ENCODE peak calls at places on chromosomes 5 and 9, in four cellular contexts. P, A, D and R are unnamed samples.

GRCh38 chr9:114549677-114550330 is 37.8 kb upstream of the ATP6V1G1 start:
- DNase-seq in P (no peak), A (no peak), D (no peak), R (no peak)

GRCh38 chr5:61349935-61350334 is 17.9 kb downstream of the ZSWIM6 start:
- DNase-seq in P (no peak), A (no peak), D (no peak), R (no peak)

GRCh38 chr5:143108498-143109128 is 294.9 kb downstream of the NR3C1 start:
- DNase-seq in P (peak; percentile 66), A (peak; percentile 88), D (no peak), R (no peak)

GRCh38 chr5:149054416-149054815 is 8.4 kb downstream of the SH3TC2 start:
- DNase-seq in P (no peak), A (no peak), D (no peak), R (no peak)

GRCh38 chr9:21841133-21841532 is 38.7 kb downstream of the MTAP start:
- DNase-seq in P (peak; percentile 54), A (no peak), D (no peak), R (no peak)

GRCh38 chr5:127757576-127757975 is 54.4 kb downstream of the CCDC192 start:
- DNase-seq in P (no peak), A (no peak), D (peak; percentile 63), R (peak; percentile 25)

GRCh38 chr5:137360607-137361006 is 138.5 kb downstream of the SPOCK1 start:
- DNase-seq in P (no peak), A (no peak), D (no peak), R (no peak)

GRCh38 chr9:111483419-111483861 is 743 bp downstream of the ECPAS start:
- DNase-seq in P (peak; percentile 74), A (no peak), D (no peak), R (peak; percentile 20)

GRCh38 chr5:110105692-110106091 is 416.0 kb downstream of the MAN2A1 start:
- DNase-seq in P (no peak), A (peak; percentile 85), D (peak; percentile 68), R (peak; percentile 18)

GRCh38 chr9:105264380-105264779 is 19.9 kb downstream of the SLC44A1 start:
- DNase-seq in P (no peak), A (no peak), D (peak; percentile 33), R (no peak)

GRCh38 chr9:20604561-20604960 is 17.7 kb downstream of the MLLT3 start:
- DNase-seq in P (no peak), A (no peak), D (peak; percentile 76), R (no peak)

GRCh38 chr9:109161471-109161870 is 5.6 kb downstream of the FRRS1L start:
- DNase-seq in P (no peak), A (no peak), D (no peak), R (no peak)

GRCh38 chr9:90065001-90065400 is 460.2 kb downstream of the GADD45G start:
- DNase-seq in P (no peak), A (no peak), D (no peak), R (no peak)

GRCh38 chr5:66769839-66770617 is 173.8 kb downstream of the MAST4 start:
- DNase-seq in P (no peak), A (no peak), D (peak; percentile 3), R (no peak)

GRCh38 chr9:91541744-91542143 is 118.1 kb upstream of the NFIL3 start:
- DNase-seq in P (no peak), A (no peak), D (peak; percentile 23), R (no peak)

GRCh38 chr9:126844085-126844484 is 16.4 kb upstream of the ZBTB34 start:
- DNase-seq in P (no peak), A (no peak), D (peak; percentile 65), R (no peak)

GRCh38 chr5:133384120-133384855 is 228.1 kb downstream of the FSTL4 start:
- DNase-seq in P (no peak), A (no peak), D (no peak), R (no peak)

GRCh38 chr9:72726951-72727350 is 205.5 kb downstream of the TMC1 start:
- DNase-seq in P (no peak), A (no peak), D (no peak), R (no peak)

GRCh38 chr9:123102380-123103113 is 69.1 kb downstream of the GPR21 start:
- DNase-seq in P (no peak), A (no peak), D (no peak), R (no peak)

GRCh38 chr9:127976943-127977871 is 3.6 kb downstream of the EEIG1 start:
- DNase-seq in P (peak; percentile 70), A (peak; percentile 57), D (no peak), R (no peak)

GRCh38 chr5:179114756-179115155 is 54.6 kb downstream of the ZNF354C start:
- DNase-seq in P (no peak), A (no peak), D (no peak), R (no peak)

GRCh38 chr5:177537389-177538361 is 16.7 kb downstream of the FAM193B start:
- DNase-seq in P (no peak), A (no peak), D (peak; percentile 29), R (no peak)

GRCh38 chr5:73286891-73287290 is 113.9 kb downstream of the TMEM174 start:
- DNase-seq in P (no peak), A (no peak), D (no peak), R (no peak)

GRCh38 chr5:107712359-107712870 is 41.7 kb upstream of the EFNA5 start:
- DNase-seq in P (no peak), A (no peak), D (no peak), R (no peak)

GRCh38 chr5:167950126-167950721 is 341.2 kb upstream of the WWC1 start:
- DNase-seq in P (no peak), A (no peak), D (peak; percentile 72), R (no peak)

GRCh38 chr5:180808461-180809000 is 5.9 kb upstream of the MGAT1 start:
- DNase-seq in P (no peak), A (peak; percentile 72), D (no peak), R (no peak)

GRCh38 chr9:79129865-79130480 is 441.8 kb upstream of the TLE4 start:
- DNase-seq in P (peak; percentile 54), A (peak; percentile 48), D (peak; percentile 69), R (no peak)

GRCh38 chr5:147387109-147387508 is 122.8 kb downstream of the DPYSL3 start:
- DNase-seq in P (no peak), A (no peak), D (no peak), R (no peak)

GRCh38 chr5:16855475-16855874 is 80.6 kb downstream of the MYO10 start:
- DNase-seq in P (no peak), A (no peak), D (peak; percentile 35), R (no peak)

GRCh38 chr5:132457371-132458225 is 33.0 kb downstream of the IRF1 start:
- DNase-seq in P (peak; percentile 46), A (peak; percentile 86), D (peak; percentile 93), R (peak; percentile 91)

GRCh38 chr5:61758711-61759110 is 426.7 kb downstream of the ZSWIM6 start:
- DNase-seq in P (no peak), A (no peak), D (no peak), R (no peak)

GRCh38 chr5:74974451-74975089 is 77.8 kb downstream of the GCNT4 start:
- DNase-seq in P (no peak), A (no peak), D (no peak), R (no peak)

GRCh38 chr9:135478191-135478590 is 1.4 kb upstream of the PPP1R26 start:
- DNase-seq in P (no peak), A (no peak), D (no peak), R (no peak)

GRCh38 chr5:39190311-39191102 is 28.9 kb downstream of the FYB1 start:
- DNase-seq in P (no peak), A (no peak), D (no peak), R (no peak)
- H3K4me3 ChIP-seq in P (no peak overlapping the region), A (no peak overlapping the region), D (no peak overlapping the region), R (no peak overlapping the region)

DNA sequence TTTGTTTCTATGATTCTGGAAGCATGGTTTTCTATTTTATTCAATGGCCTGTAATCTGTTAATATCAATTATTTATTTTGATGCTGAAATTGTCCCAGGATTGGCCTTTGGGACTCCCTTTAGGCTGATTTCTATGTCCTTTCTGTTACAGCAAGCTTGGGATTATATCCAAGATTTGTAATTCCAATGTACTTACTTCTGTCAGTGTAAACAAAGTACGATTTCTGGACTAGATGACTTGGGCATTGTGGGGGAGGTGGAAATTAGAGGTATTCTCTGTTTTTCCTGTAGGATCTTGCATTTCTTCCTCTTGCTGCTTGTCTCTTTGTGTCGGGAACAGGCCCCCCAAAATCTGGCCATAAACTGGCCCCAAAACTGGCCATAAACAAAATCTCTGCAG is 3.7 kb downstream of the PCDHGA12 start:
- DNase-seq in P (no peak), A (no peak), D (peak; percentile 32), R (no peak)
- H3K9me3 ChIP-seq in P (peaks cover 86% of the 10 kb centered on the region), A (no peaks in the 10 kb centered on the region), D (peaks cover 3% of the 10 kb centered on the region), R (no peaks in the 10 kb centered on the region)

GRCh38 chr9:133184971-133185370 is 21.3 kb upstream of the GBGT1 start:
- DNase-seq in P (no peak), A (no peak), D (peak; percentile 59), R (no peak)
- H3K4me1 ChIP-seq in P (no peaks in the 10 kb centered on the region), A (no peaks in the 10 kb centered on the region), D (no peaks in the 10 kb centered on the region), R (no peaks in the 10 kb centered on the region)

GRCh38 chr9:98706651-98707103 is 2.1 kb downstream of the GABBR2 start:
- DNase-seq in P (no peak), A (no peak), D (peak; percentile 40), R (no peak)
- H3K4me3 ChIP-seq in P (no peak overlapping the region), A (no peak overlapping the region), D (peak overlapping the region; percentile 30), R (no peak overlapping the region)

GRCh38 chr9:96813607-96814006 is 35.7 kb upstream of the ZNF510 start:
- DNase-seq in P (no peak), A (no peak), D (no peak), R (no peak)
- H3K9me3 ChIP-seq in P (peaks cover 99% of the 10 kb centered on the region), A (no peaks in the 10 kb centered on the region), D (peaks cover 2% of the 10 kb centered on the region), R (peaks cover 15% of the 10 kb centered on the region)

GRCh38 chr9:124707667-124708066 is 63.4 kb downstream of the NR6A1 start:
- DNase-seq in P (no peak), A (no peak), D (no peak), R (no peak)
- H3K4me1 ChIP-seq in P (peaks cover 9% of the 10 kb centered on the region), A (no peaks in the 10 kb centered on the region), D (no peaks in the 10 kb centered on the region), R (no peaks in the 10 kb centered on the region)

GRCh38 chr9:116689117-116689516 is 2.0 kb downstream of the TRIM32 start:
- DNase-seq in P (no peak), A (no peak), D (no peak), R (no peak)
- H3K4me3 ChIP-seq in P (no peak overlapping the region), A (no peak overlapping the region), D (peak overlapping the region; percentile 67), R (no peak overlapping the region)